ENCODE peak calls at places on chromosome 7, in six cellular contexts. One of them, this sample, is unnamed.

GRCh38 chr7:73833251-73833919 is 2.6 kb downstream of the CLDN4 start:
- DNase-seq in GOT3: no peak
- DNase-seq in A549: peak
- DNase-seq in M059J: no peak
- DNase-seq in AG09309: no peak
- DNase-seq in endothelial cell: no peak
- DNase-seq in this sample: peak

GRCh38 chr7:44127161-44127560 is 3.8 kb upstream of the POLD2 start:
- DNase-seq in GOT3: no peak
- DNase-seq in AG09309: no peak
- DNase-seq in M059J: no peak
- DNase-seq in A549: no peak
- DNase-seq in endothelial cell: no peak
- DNase-seq in this sample: no peak

GRCh38 chr7:30896783-30897617 is 14.7 kb upstream of the AQP1 start:
- DNase-seq in M059J: no peak
- DNase-seq in endothelial cell: no peak
- DNase-seq in GOT3: no peak
- DNase-seq in AG09309: no peak
- DNase-seq in A549: no peak
- DNase-seq in this sample: no peak

GRCh38 chr7:39589323-39590111 is 23.3 kb downstream of the YAE1 start:
- DNase-seq in M059J: peak
- DNase-seq in AG09309: peak
- DNase-seq in GOT3: no peak
- DNase-seq in A549: peak
- DNase-seq in endothelial cell: peak
- DNase-seq in this sample: peak

GRCh38 chr7:2872296-2872874 is 28.3 kb upstream of the GNA12 start:
- DNase-seq in AG09309: no peak
- DNase-seq in endothelial cell: no peak
- DNase-seq in GOT3: no peak
- DNase-seq in A549: no peak
- DNase-seq in M059J: no peak
- DNase-seq in this sample: no peak

GRCh38 chr7:112887-113286 is 79.5 kb upstream of the FAM20C start:
- DNase-seq in M059J: no peak
- DNase-seq in GOT3: no peak
- DNase-seq in A549: no peak
- DNase-seq in endothelial cell: no peak
- DNase-seq in AG09309: no peak
- DNase-seq in this sample: no peak

GRCh38 chr7:85736085-85736484 is 549.2 kb upstream of the SEMA3D start:
- DNase-seq in AG09309: no peak
- DNase-seq in A549: no peak
- DNase-seq in endothelial cell: no peak
- DNase-seq in GOT3: no peak
- DNase-seq in M059J: no peak
- DNase-seq in this sample: no peak

GRCh38 chr7:27178366-27178765 is 4.2 kb upstream of the HOXA10 start:
- DNase-seq in endothelial cell: no peak
- DNase-seq in M059J: no peak
- DNase-seq in AG09309: no peak
- DNase-seq in A549: no peak
- DNase-seq in GOT3: no peak
- DNase-seq in this sample: no peak

GRCh38 chr7:152335900-152336571 is 99.8 kb downstream of the KMT2C start:
- DNase-seq in M059J: no peak
- DNase-seq in AG09309: no peak
- DNase-seq in GOT3: no peak
- DNase-seq in A549: no peak
- DNase-seq in endothelial cell: no peak
- DNase-seq in this sample: no peak

GRCh38 chr7:113134025-113134424 is 15.7 kb upstream of the SMIM30 start:
- DNase-seq in AG09309: no peak
- DNase-seq in endothelial cell: no peak
- DNase-seq in GOT3: no peak
- DNase-seq in A549: no peak
- DNase-seq in M059J: no peak
- DNase-seq in this sample: no peak